ENCODE peak calls at places on chromosome 1, in ten cellular contexts. One of them, this sample, is unnamed.

GRCh38 chr1:227234998-227235405 is 83.3 kb downstream of the CDC42BPA start:
- DNase-seq in spleen: no peak
- DNase-seq in heart right ventricle: peak; percentile 27
- DNase-seq in transverse colon: no peak
- DNase-seq in tibial nerve: no peak
- DNase-seq in heart left ventricle: no peak
- DNase-seq in breast epithelium: no peak
- DNase-seq in aorta: no peak
- DNase-seq in CD8-positive, alpha-beta memory T cell: no peak
- DNase-seq in colonic mucosa: no peak
- DNase-seq in this sample: peak; percentile 6

GRCh38 chr1:84442256-84442655 is 36.8 kb upstream of the RPF1 start:
- DNase-seq in aorta: no peak
- DNase-seq in colonic mucosa: no peak
- DNase-seq in breast epithelium: no peak
- DNase-seq in CD8-positive, alpha-beta memory T cell: no peak
- DNase-seq in heart right ventricle: peak; percentile 13
- DNase-seq in heart left ventricle: no peak
- DNase-seq in spleen: no peak
- DNase-seq in transverse colon: no peak
- DNase-seq in tibial nerve: no peak
- DNase-seq in this sample: peak; percentile 15

GRCh38 chr1:92882817-92883216 is 51.0 kb downstream of the RPL5 start:
- DNase-seq in breast epithelium: no peak
- DNase-seq in transverse colon: peak; percentile 21
- DNase-seq in CD8-positive, alpha-beta memory T cell: peak; percentile 24
- DNase-seq in aorta: no peak
- DNase-seq in spleen: no peak
- DNase-seq in colonic mucosa: no peak
- DNase-seq in heart left ventricle: no peak
- DNase-seq in tibial nerve: no peak
- DNase-seq in heart right ventricle: no peak
- DNase-seq in this sample: no peak

GRCh38 chr1:2368053-2368744 is 23.2 kb downstream of the MORN1 start:
- DNase-seq in tibial nerve: no peak
- DNase-seq in aorta: peak; percentile 12
- DNase-seq in colonic mucosa: no peak
- DNase-seq in heart left ventricle: no peak
- DNase-seq in spleen: peak; percentile 24
- DNase-seq in breast epithelium: no peak
- DNase-seq in heart right ventricle: no peak
- DNase-seq in CD8-positive, alpha-beta memory T cell: no peak
- DNase-seq in transverse colon: peak; percentile 4
- DNase-seq in this sample: no peak

GRCh38 chr1:40973912-40974311 is 5.6 kb upstream of the CTPS1 start:
- DNase-seq in aorta: no peak
- DNase-seq in breast epithelium: no peak
- DNase-seq in tibial nerve: no peak
- DNase-seq in CD8-positive, alpha-beta memory T cell: no peak
- DNase-seq in heart left ventricle: no peak
- DNase-seq in spleen: no peak
- DNase-seq in colonic mucosa: no peak
- DNase-seq in heart right ventricle: no peak
- DNase-seq in transverse colon: no peak
- DNase-seq in this sample: no peak

GRCh38 chr1:220189750-220190347 is 82.4 kb downstream of the RAB3GAP2 start:
- DNase-seq in heart left ventricle: no peak
- DNase-seq in CD8-positive, alpha-beta memory T cell: no peak
- DNase-seq in breast epithelium: no peak
- DNase-seq in colonic mucosa: no peak
- DNase-seq in aorta: no peak
- DNase-seq in tibial nerve: no peak
- DNase-seq in spleen: no peak
- DNase-seq in heart right ventricle: no peak
- DNase-seq in transverse colon: no peak
- DNase-seq in this sample: no peak

GRCh38 chr1:110475358-110476027 is 24.5 kb downstream of the PROK1 start:
- DNase-seq in colonic mucosa: no peak
- DNase-seq in transverse colon: no peak
- DNase-seq in CD8-positive, alpha-beta memory T cell: no peak
- DNase-seq in heart right ventricle: no peak
- DNase-seq in spleen: peak; percentile 52
- DNase-seq in tibial nerve: no peak
- DNase-seq in aorta: peak; percentile 20
- DNase-seq in heart left ventricle: no peak
- DNase-seq in breast epithelium: no peak
- DNase-seq in this sample: no peak

GRCh38 chr1:20070357-20070756 is 363 bp downstream of the PLA2G5 start:
- DNase-seq in breast epithelium: no peak
- DNase-seq in transverse colon: no peak
- DNase-seq in heart right ventricle: no peak
- DNase-seq in spleen: no peak
- DNase-seq in colonic mucosa: peak; percentile 9
- DNase-seq in heart left ventricle: no peak
- DNase-seq in tibial nerve: no peak
- DNase-seq in aorta: no peak
- DNase-seq in CD8-positive, alpha-beta memory T cell: no peak
- DNase-seq in this sample: no peak

GRCh38 chr1:56539403-56539802 is 40.0 kb downstream of the PLPP3 start:
- DNase-seq in CD8-positive, alpha-beta memory T cell: no peak
- DNase-seq in spleen: no peak
- DNase-seq in aorta: no peak
- DNase-seq in breast epithelium: no peak
- DNase-seq in colonic mucosa: no peak
- DNase-seq in tibial nerve: no peak
- DNase-seq in heart left ventricle: no peak
- DNase-seq in transverse colon: no peak
- DNase-seq in heart right ventricle: no peak
- DNase-seq in this sample: no peak

GRCh38 chr1:56537660-56538059 is 41.7 kb downstream of the PLPP3 start:
- DNase-seq in transverse colon: no peak
- DNase-seq in heart left ventricle: peak; percentile 48
- DNase-seq in breast epithelium: no peak
- DNase-seq in colonic mucosa: no peak
- DNase-seq in aorta: no peak
- DNase-seq in spleen: no peak
- DNase-seq in heart right ventricle: no peak
- DNase-seq in CD8-positive, alpha-beta memory T cell: no peak
- DNase-seq in tibial nerve: no peak
- DNase-seq in this sample: no peak

GRCh38 chr1:56541408-56541807 is 38.0 kb downstream of the PLPP3 start:
- DNase-seq in transverse colon: no peak
- DNase-seq in colonic mucosa: no peak
- DNase-seq in spleen: no peak
- DNase-seq in tibial nerve: no peak
- DNase-seq in aorta: no peak
- DNase-seq in heart right ventricle: no peak
- DNase-seq in heart left ventricle: no peak
- DNase-seq in breast epithelium: no peak
- DNase-seq in CD8-positive, alpha-beta memory T cell: no peak
- DNase-seq in this sample: no peak

GRCh38 chr1:56542651-56543050 is 36.7 kb downstream of the PLPP3 start:
- DNase-seq in CD8-positive, alpha-beta memory T cell: no peak
- DNase-seq in spleen: no peak
- DNase-seq in heart left ventricle: no peak
- DNase-seq in transverse colon: no peak
- DNase-seq in heart right ventricle: no peak
- DNase-seq in tibial nerve: no peak
- DNase-seq in colonic mucosa: no peak
- DNase-seq in breast epithelium: no peak
- DNase-seq in aorta: no peak
- DNase-seq in this sample: no peak

GRCh38 chr1:56540467-56540866 is 38.9 kb downstream of the PLPP3 start:
- DNase-seq in breast epithelium: no peak
- DNase-seq in colonic mucosa: no peak
- DNase-seq in heart left ventricle: no peak
- DNase-seq in transverse colon: no peak
- DNase-seq in spleen: no peak
- DNase-seq in tibial nerve: no peak
- DNase-seq in aorta: no peak
- DNase-seq in heart right ventricle: no peak
- DNase-seq in CD8-positive, alpha-beta memory T cell: no peak
- DNase-seq in this sample: no peak
- H3K36me3 ChIP-seq in breast epithelium: no peaks in the 10 kb centered on the region
- H3K36me3 ChIP-seq in colonic mucosa: no peaks in the 10 kb centered on the region
- H3K36me3 ChIP-seq in heart left ventricle: no peaks in the 10 kb centered on the region
- H3K36me3 ChIP-seq in transverse colon: peaks cover 9% of the 10 kb centered on the region
- H3K36me3 ChIP-seq in spleen: peaks cover 12% of the 10 kb centered on the region
- H3K36me3 ChIP-seq in tibial nerve: no peaks in the 10 kb centered on the region
- H3K36me3 ChIP-seq in aorta: no peaks in the 10 kb centered on the region
- H3K36me3 ChIP-seq in heart right ventricle: no peaks in the 10 kb centered on the region
- H3K36me3 ChIP-seq in CD8-positive, alpha-beta memory T cell: no peaks in the 10 kb centered on the region
- H3K36me3 ChIP-seq in this sample: no peaks in the 10 kb centered on the region

DNA sequence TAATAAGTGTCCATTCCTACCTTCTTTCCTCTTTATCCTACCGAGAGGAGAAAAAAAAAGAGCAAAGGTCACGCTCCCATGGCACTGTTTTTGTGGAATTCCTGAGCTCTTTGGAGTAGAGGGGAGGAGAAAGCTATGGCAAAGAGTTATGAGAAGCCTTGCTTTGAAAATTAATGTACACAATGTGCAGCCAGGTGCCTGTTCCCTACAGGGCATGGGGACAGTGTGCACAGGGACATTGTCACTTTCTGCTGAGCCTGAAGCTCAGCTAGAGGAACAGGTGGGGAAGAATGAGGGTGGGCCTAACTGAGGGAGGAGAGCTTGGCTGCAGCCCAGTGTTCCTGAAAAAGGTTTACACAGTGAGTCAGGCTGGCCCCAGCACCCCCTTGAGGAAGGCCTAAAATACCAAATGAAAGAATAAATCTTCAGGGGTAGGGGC is 66.1 kb downstream of the PLXNA2 start:
- DNase-seq in transverse colon: peak; percentile 55
- DNase-seq in colonic mucosa: peak; percentile 67
- DNase-seq in aorta: no peak
- DNase-seq in CD8-positive, alpha-beta memory T cell: no peak
- DNase-seq in heart left ventricle: no peak
- DNase-seq in breast epithelium: no peak
- DNase-seq in spleen: no peak
- DNase-seq in heart right ventricle: no peak
- DNase-seq in tibial nerve: no peak
- DNase-seq in this sample: peak; percentile 37
- H3K4me1 ChIP-seq in transverse colon: peaks cover 30% of the 10 kb centered on the region
- H3K4me1 ChIP-seq in colonic mucosa: peaks cover 31% of the 10 kb centered on the region
- H3K4me1 ChIP-seq in aorta: no peaks in the 10 kb centered on the region
- H3K4me1 ChIP-seq in CD8-positive, alpha-beta memory T cell: no peaks in the 10 kb centered on the region
- H3K4me1 ChIP-seq in heart left ventricle: peaks cover 38% of the 10 kb centered on the region
- H3K4me1 ChIP-seq in breast epithelium: peaks cover 5% of the 10 kb centered on the region
- H3K4me1 ChIP-seq in spleen: no peaks in the 10 kb centered on the region
- H3K4me1 ChIP-seq in heart right ventricle: peaks cover 44% of the 10 kb centered on the region
- H3K4me1 ChIP-seq in tibial nerve: peaks cover 42% of the 10 kb centered on the region
- H3K4me1 ChIP-seq in this sample: peaks cover 3% of the 10 kb centered on the region

DNA sequence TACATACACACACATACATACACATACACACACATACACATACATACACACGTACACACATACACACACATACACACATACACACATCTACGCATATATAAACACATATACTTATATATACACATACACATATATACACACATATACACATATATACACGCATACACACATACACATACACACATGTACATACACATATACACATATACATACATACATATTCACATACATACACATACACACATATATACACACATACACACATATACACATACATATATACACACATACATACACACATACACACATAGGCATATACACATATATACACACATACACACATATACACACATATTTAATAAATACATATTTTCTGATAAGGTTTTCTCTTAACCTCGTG is 324.0 kb downstream of the RPS6KC1 start:
- DNase-seq in CD8-positive, alpha-beta memory T cell: no peak
- DNase-seq in colonic mucosa: no peak
- DNase-seq in spleen: no peak
- DNase-seq in breast epithelium: no peak
- DNase-seq in heart right ventricle: no peak
- DNase-seq in heart left ventricle: no peak
- DNase-seq in transverse colon: no peak
- DNase-seq in tibial nerve: no peak
- DNase-seq in aorta: no peak
- DNase-seq in this sample: no peak
- H3K27ac ChIP-seq in CD8-positive, alpha-beta memory T cell: no peak overlapping the region
- H3K27ac ChIP-seq in colonic mucosa: no peak overlapping the region
- H3K27ac ChIP-seq in spleen: no peak overlapping the region
- H3K27ac ChIP-seq in breast epithelium: no peak overlapping the region
- H3K27ac ChIP-seq in heart right ventricle: no peak overlapping the region
- H3K27ac ChIP-seq in heart left ventricle: no peak overlapping the region
- H3K27ac ChIP-seq in transverse colon: no peak overlapping the region
- H3K27ac ChIP-seq in tibial nerve: no peak overlapping the region
- H3K27ac ChIP-seq in aorta: no peak overlapping the region
- H3K27ac ChIP-seq in this sample: no peak overlapping the region

GRCh38 chr1:17039522-17039921 is 14.3 kb downstream of the SDHB start:
- DNase-seq in heart left ventricle: no peak
- DNase-seq in aorta: no peak
- DNase-seq in tibial nerve: no peak
- DNase-seq in heart right ventricle: no peak
- DNase-seq in CD8-positive, alpha-beta memory T cell: no peak
- DNase-seq in transverse colon: no peak
- DNase-seq in breast epithelium: no peak
- DNase-seq in spleen: no peak
- DNase-seq in colonic mucosa: no peak
- DNase-seq in this sample: no peak
- H3K36me3 ChIP-seq in heart left ventricle: peaks cover 42% of the 10 kb centered on the region
- H3K36me3 ChIP-seq in aorta: peaks cover 6% of the 10 kb centered on the region
- H3K36me3 ChIP-seq in tibial nerve: peaks cover 11% of the 10 kb centered on the region
- H3K36me3 ChIP-seq in heart right ventricle: peaks cover 47% of the 10 kb centered on the region
- H3K36me3 ChIP-seq in CD8-positive, alpha-beta memory T cell: peaks cover 20% of the 10 kb centered on the region
- H3K36me3 ChIP-seq in transverse colon: peaks cover 66% of the 10 kb centered on the region
- H3K36me3 ChIP-seq in breast epithelium: no peaks in the 10 kb centered on the region
- H3K36me3 ChIP-seq in spleen: peaks cover 57% of the 10 kb centered on the region
- H3K36me3 ChIP-seq in colonic mucosa: no peaks in the 10 kb centered on the region
- H3K36me3 ChIP-seq in this sample: peaks cover 3% of the 10 kb centered on the region

GRCh38 chr1:67735806-67736627 is 51.0 kb downstream of the GADD45A start:
- DNase-seq in transverse colon: peak; percentile 78
- DNase-seq in CD8-positive, alpha-beta memory T cell: no peak
- DNase-seq in breast epithelium: peak; percentile 78
- DNase-seq in heart left ventricle: peak; percentile 85
- DNase-seq in colonic mucosa: peak; percentile 85
- DNase-seq in heart right ventricle: peak; percentile 81
- DNase-seq in spleen: peak; percentile 88
- DNase-seq in tibial nerve: peak; percentile 47
- DNase-seq in aorta: peak; percentile 79
- DNase-seq in this sample: peak; percentile 39
- H3K4me1 ChIP-seq in transverse colon: peaks cover 19% of the 10 kb centered on the region
- H3K4me1 ChIP-seq in CD8-positive, alpha-beta memory T cell: peaks cover 17% of the 10 kb centered on the region
- H3K4me1 ChIP-seq in breast epithelium: peaks cover 6% of the 10 kb centered on the region
- H3K4me1 ChIP-seq in heart left ventricle: peaks cover 35% of the 10 kb centered on the region
- H3K4me1 ChIP-seq in colonic mucosa: peaks cover 15% of the 10 kb centered on the region
- H3K4me1 ChIP-seq in heart right ventricle: peaks cover 58% of the 10 kb centered on the region
- H3K4me1 ChIP-seq in spleen: peaks cover 42% of the 10 kb centered on the region
- H3K4me1 ChIP-seq in tibial nerve: peaks cover 83% of the 10 kb centered on the region
- H3K4me1 ChIP-seq in aorta: peaks cover 5% of the 10 kb centered on the region
- H3K4me1 ChIP-seq in this sample: peaks cover 4% of the 10 kb centered on the region

This sample was measured in prostate gland.